ENCODE peak calls at places on chromosomes 16 and 17, in eight cellular contexts. V, H, N, C, Q, J, R and L are unnamed samples.

GRCh38 chr17:68431661-68432071 is 25.6 kb downstream of the WIPI1 start:
- DNase-seq in R (peak), V (no peak), H (no peak), C (peak), J (no peak), N (peak), Q (no peak), L (peak)

GRCh38 chr17:21283482-21284318 is 811 bp upstream of the MAP2K3 start:
- DNase-seq in R (no peak), Q (peak), J (no peak), C (peak), N (no peak), V (no peak), H (no peak), L (peak)

GRCh38 chr17:33435716-33436301 is 142.7 kb upstream of the ASIC2 start:
- DNase-seq in Q (no peak), C (no peak), J (peak), R (no peak), V (no peak), H (no peak), N (peak), L (peak)

GRCh38 chr17:1852327-1852726 is 22.5 kb downstream of the RPA1 start:
- DNase-seq in H (no peak), Q (no peak), R (no peak), J (no peak), N (no peak), C (no peak), V (no peak), L (no peak)

GRCh38 chr16:81583893-81584705 is 139.5 kb downstream of the CMIP start:
- DNase-seq in H (no peak), V (no peak), Q (no peak), J (peak), R (no peak), N (peak), C (no peak), L (peak)

GRCh38 chr17:77155125-77155524 is 14.4 kb downstream of the SEC14L1 start:
- DNase-seq in N (no peak), C (no peak), J (no peak), V (no peak), R (no peak), Q (no peak), H (no peak), L (no peak)

GRCh38 chr17:8698142-8699050 is 46.2 kb downstream of the CCDC42 start:
- DNase-seq in V (peak), H (peak), C (peak), N (peak), J (peak), R (no peak), Q (no peak), L (peak)

GRCh38 chr17:3904486-3904885 is 11.6 kb upstream of the CAMKK1 start:
- DNase-seq in V (no peak), Q (no peak), H (no peak), J (no peak), N (no peak), R (no peak), C (no peak), L (no peak)

GRCh38 chr16:31385680-31386079 is 7.5 kb upstream of the ITGAD start:
- DNase-seq in R (no peak), Q (no peak), N (no peak), V (no peak), C (peak), H (no peak), J (no peak), L (no peak)

GRCh38 chr16:66717112-66717675 is 20.7 kb upstream of the CMTM4 start:
- DNase-seq in J (peak), N (peak), C (peak), V (no peak), R (no peak), Q (no peak), H (no peak), L (peak)

GRCh38 chr17:73719588-73720071 is 75.4 kb upstream of the SDK2 start:
- DNase-seq in R (no peak), N (no peak), H (no peak), C (peak), Q (no peak), J (no peak), V (no peak), L (no peak)

GRCh38 chr17:1201132-1201702 is 21.4 kb upstream of the ABR start:
- DNase-seq in R (peak), C (no peak), V (no peak), Q (no peak), J (no peak), N (no peak), H (no peak), L (no peak)

GRCh38 chr17:30323262-30323894 is 10.5 kb downstream of the TMIGD1 start:
- DNase-seq in J (no peak), V (no peak), C (no peak), N (no peak), H (no peak), R (peak), Q (peak), L (no peak)